ENCODE peak calls at places on chromosomes 13 and 19, in seven cellular contexts. W, X, F, V, L, T and Q are unnamed samples.

GRCh38 chr13:31860002-31860401 is 120.7 kb downstream of the RXFP2 start:
- DNase-seq in W (no peak), X (no peak), F (no peak), V (peak), L (no peak), T (no peak), Q (no peak)

GRCh38 chr13:98906746-98907502 is 70.9 kb downstream of the DOCK9 start:
- DNase-seq in W (no peak), X (no peak), F (no peak), V (no peak), L (no peak), T (no peak), Q (no peak)

GRCh38 chr13:75715598-75716523 is 79.7 kb downstream of the LMO7 start:
- DNase-seq in W (peak), X (no peak), F (no peak), V (no peak), L (no peak), T (no peak), Q (no peak)

GRCh38 chr13:76991432-76991795 is 467 bp upstream of the CLN5 start:
- DNase-seq in W (no peak), X (peak), F (peak), V (no peak), L (no peak), T (no peak), Q (no peak)

GRCh38 chr13:36096411-36097184 is 34.6 kb downstream of the DCLK1 start:
- DNase-seq in W (peak), X (no peak), F (no peak), V (no peak), L (no peak), T (no peak), Q (no peak)

GRCh38 chr19:13823901-13824300 is 28.7 kb downstream of the ZSWIM4 start:
- DNase-seq in W (no peak), X (no peak), F (no peak), V (no peak), L (no peak), T (no peak), Q (no peak)

GRCh38 chr19:56110515-56111448 is 10.3 kb downstream of the ZNF787 start:
- DNase-seq in W (peak), X (peak), F (no peak), V (peak), L (no peak), T (no peak), Q (no peak)

GRCh38 chr13:30797847-30798246 is 62.5 kb downstream of the ALOX5AP start:
- DNase-seq in W (no peak), X (no peak), F (no peak), V (no peak), L (no peak), T (no peak), Q (no peak)